ENCODE peak calls at places on chromosome 17, in five cellular contexts. E is ovary, S is fibroblast of lung, T is GM13976, I is NB4. A is an unnamed sample.
A peak's percentile ranks its signal among the peaks of the same experiment; 100 is the strongest.

GRCh38 chr17:2058521-2059124 is 3.7 kb downstream of the HIC1 start:
- DNase-seq in S (peak; percentile 67), T (peak; percentile 81), I (peak; percentile 83), E (peak; percentile 90), A (peak; percentile 81)

GRCh38 chr17:39769974-39770587 is 32.3 kb downstream of the GRB7 start:
- DNase-seq in I (no peak), T (no peak), S (peak; percentile 78), E (no peak), A (no peak)

GRCh38 chr17:78665952-78666920 is 89.0 kb upstream of the DNAH17 start:
- DNase-seq in I (peak; percentile 17), T (peak; percentile 59), S (no peak), E (peak; percentile 50), A (peak; percentile 66)

GRCh38 chr17:49557204-49558024 is 18.3 kb upstream of the NXPH3 start:
- DNase-seq in I (peak; percentile 72), S (peak; percentile 31), E (no peak), T (peak; percentile 68), A (no peak)

GRCh38 chr17:62725791-62726249 is 82.3 kb downstream of the MARCHF10 start:
- DNase-seq in E (no peak), T (no peak), S (peak; percentile 85), I (peak; percentile 32), A (no peak)

GRCh38 chr17:45060382-45060823 is 714 bp upstream of the NMT1 start:
- DNase-seq in S (no peak), E (no peak), T (no peak), I (no peak), A (no peak)

GRCh38 chr17:68097161-68097805 is 61.7 kb downstream of the KPNA2 start:
- DNase-seq in T (no peak), S (no peak), E (no peak), I (no peak), A (no peak)

GRCh38 chr17:4934173-4934979 is 2.3 kb downstream of the GP1BA start:
- DNase-seq in I (peak; percentile 82), S (peak; percentile 58), T (peak; percentile 58), E (no peak), A (peak; percentile 54)

GRCh38 chr17:151886-152859 is 14.8 kb downstream of the SCGB1C2 start:
- DNase-seq in T (no peak), S (peak; percentile 18), I (no peak), E (peak; percentile 13), A (peak; percentile 5)

GRCh38 chr17:11598274-11599221 is at the start of gene DNAH9:
- DNase-seq in E (peak; percentile 99), I (no peak), S (peak; percentile 35), T (no peak), A (no peak)

GRCh38 chr17:58303981-58304734 is 23.4 kb upstream of the MPO start:
- DNase-seq in I (peak; percentile 81), S (peak; percentile 17), E (no peak), T (peak; percentile 93), A (peak; percentile 68)

GRCh38 chr17:47287639-47288038 is 34.0 kb downstream of the ITGB3 start:
- DNase-seq in I (no peak), E (no peak), T (no peak), S (no peak), A (no peak)

GRCh38 chr17:73118139-73118538 is 25.7 kb upstream of the SLC39A11 start:
- DNase-seq in S (no peak), I (no peak), E (no peak), T (no peak), A (no peak)

GRCh38 chr17:21160401-21160800 is 33.6 kb downstream of the DHRS7B start:
- DNase-seq in T (no peak), I (no peak), S (no peak), E (no peak), A (no peak)

GRCh38 chr17:79732246-79732645 is 1.5 kb downstream of the ENPP7 start:
- DNase-seq in E (no peak), T (no peak), I (no peak), S (no peak), A (no peak)

GRCh38 chr17:3921853-3922319 is 5.6 kb upstream of the P2RX1 start:
- DNase-seq in T (no peak), S (peak; percentile 42), I (no peak), E (no peak), A (no peak)

GRCh38 chr17:74148901-74149596 is 54.4 kb upstream of the RPL38 start:
- DNase-seq in I (no peak), T (no peak), S (no peak), E (no peak), A (no peak)

GRCh38 chr17:50170662-50171370 is 5.0 kb downstream of the SGCA start:
- DNase-seq in I (peak; percentile 39), S (peak; percentile 57), E (no peak), T (peak; percentile 68), A (no peak)

GRCh38 chr17:31534223-31534888 is 142.9 kb downstream of the RAB11FIP4 start:
- DNase-seq in I (peak; percentile 27), T (no peak), E (no peak), S (peak; percentile 50), A (no peak)

GRCh38 chr17:35254107-35254802 is 11.4 kb downstream of the SLFN5 start:
- DNase-seq in E (no peak), T (no peak), S (peak; percentile 94), I (peak; percentile 63), A (peak; percentile 79)

GRCh38 chr17:56933151-56933745 is 19.4 kb upstream of the TRIM25 start:
- DNase-seq in E (no peak), I (no peak), S (no peak), T (no peak), A (no peak)

GRCh38 chr17:79464310-79465010 is 146.4 kb downstream of the RBFOX3 start:
- DNase-seq in I (no peak), S (no peak), E (no peak), T (no peak), A (no peak)

GRCh38 chr17:3033248-3033640 is 30.2 kb downstream of the OR1D5 start:
- DNase-seq in E (no peak), I (no peak), T (no peak), S (no peak), A (no peak)

GRCh38 chr17:58591455-58591854 is 77.0 kb upstream of the MTMR4 start:
- DNase-seq in T (no peak), I (no peak), E (no peak), S (no peak), A (no peak)

GRCh38 chr17:75364078-75364477 is 41.4 kb downstream of the GRB2 start:
- DNase-seq in S (peak; percentile 92), E (no peak), T (no peak), I (no peak), A (no peak)

GRCh38 chr17:39674702-39675389 is 6.6 kb downstream of the PNMT start:
- DNase-seq in T (no peak), E (peak; percentile 31), I (peak; percentile 98), S (no peak), A (no peak)

GRCh38 chr17:41678411-41678906 is 10.2 kb upstream of the EIF1 start:
- DNase-seq in T (no peak), E (no peak), S (peak; percentile 37), I (peak; percentile 63), A (no peak)

GRCh38 chr17:43483674-43484551 is at the start of gene DHX8:
- DNase-seq in E (peak; percentile 99), T (peak; percentile 94), S (peak; percentile 99), I (peak; percentile 96), A (peak; percentile 98)

GRCh38 chr17:27385626-27386025 is 70.6 kb upstream of the KSR1 start:
- DNase-seq in T (no peak), S (no peak), E (no peak), I (no peak), A (no peak)

GRCh38 chr17:27382025-27382424 is 74.2 kb upstream of the KSR1 start:
- DNase-seq in I (no peak), S (no peak), T (no peak), E (no peak), A (no peak)

GRCh38 chr17:27384721-27385120 is 71.5 kb upstream of the KSR1 start:
- DNase-seq in E (no peak), I (no peak), T (no peak), S (peak; percentile 53), A (no peak)

GRCh38 chr17:27386206-27387075 is 69.8 kb upstream of the KSR1 start:
- DNase-seq in E (no peak), I (no peak), S (no peak), T (no peak), A (no peak)

GRCh38 chr17:27384261-27384701 is 72.0 kb upstream of the KSR1 start:
- DNase-seq in E (no peak), I (no peak), S (peak; percentile 98), T (no peak), A (no peak)
- TF ChIP-seq CTCF in E (no peak), I (no peak), S (no peak), T (no peak), A (no peak)

DNA sequence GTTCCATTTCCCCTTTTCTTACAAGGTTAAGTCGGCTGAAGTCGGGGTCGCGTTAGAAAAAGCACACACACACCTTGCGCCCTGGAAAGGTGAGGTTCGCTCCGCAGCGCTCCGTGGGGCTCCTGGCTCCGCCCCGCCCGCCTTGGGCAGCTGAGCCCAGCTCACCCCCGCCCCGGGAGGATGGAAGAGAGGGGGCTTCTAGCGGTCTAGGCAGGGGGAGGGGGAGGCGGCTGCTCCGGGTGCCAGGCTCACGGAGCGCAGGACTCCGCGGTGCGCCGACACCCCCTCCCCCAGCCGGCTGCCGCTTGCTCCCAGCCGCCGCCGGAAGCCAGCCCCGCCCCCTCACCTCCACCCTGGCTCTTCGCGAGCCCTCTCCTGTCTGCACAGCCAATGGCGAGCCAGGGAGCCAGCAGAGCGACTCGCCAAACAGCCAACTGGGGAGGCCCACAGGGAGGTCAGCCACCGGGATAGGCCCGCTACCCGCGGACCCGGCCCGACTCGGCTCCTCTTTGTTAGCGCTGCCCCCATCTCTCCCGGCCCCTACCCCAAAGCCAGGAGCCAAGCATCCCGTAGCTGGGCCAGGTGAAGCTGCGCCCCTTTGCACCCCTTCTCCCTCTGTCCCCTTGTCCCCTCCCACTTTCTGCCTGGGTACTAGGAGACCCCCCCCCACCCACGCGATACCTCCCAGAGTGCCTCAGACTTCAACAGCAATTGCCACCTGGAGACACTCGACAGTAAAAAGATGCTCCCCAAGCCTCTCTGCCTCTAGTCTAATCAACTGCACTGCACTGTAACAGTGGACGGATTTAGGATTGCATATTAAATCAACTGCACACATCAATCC is 30.2 kb downstream of the FAM222B start:
- DNase-seq in I (peak; percentile 98), T (peak; percentile 100), E (peak; percentile 98), S (peak; percentile 97), A (peak; percentile 97)
- TF ChIP-seq CTCF in I (no peak), T (no peak), E (no peak), S (no peak), A (no peak)

DNA sequence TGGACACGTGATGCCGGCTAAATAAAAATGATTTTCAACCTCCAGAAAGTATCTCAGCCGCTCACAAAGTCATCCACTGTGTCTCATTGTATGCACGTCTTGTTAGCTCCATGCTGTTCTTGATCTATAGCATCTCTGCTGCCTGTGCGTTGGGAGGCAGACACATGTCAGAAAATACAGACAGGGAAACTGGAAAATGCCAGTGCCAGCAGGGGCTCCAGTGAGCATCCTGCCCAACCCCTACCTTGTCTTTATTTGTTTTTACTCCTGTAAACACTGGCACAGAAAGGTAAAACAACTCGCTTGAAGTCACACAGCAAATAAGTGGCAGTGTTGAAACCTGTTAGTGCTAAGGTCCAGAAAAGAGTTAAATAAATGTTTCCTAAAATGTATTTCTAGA is 208.1 kb upstream of the ASIC2 start:
- DNase-seq in I (no peak), S (no peak), T (no peak), E (no peak), A (no peak)
- TF ChIP-seq CTCF in I (no peak), S (no peak), T (no peak), E (no peak), A (no peak)

DNA sequence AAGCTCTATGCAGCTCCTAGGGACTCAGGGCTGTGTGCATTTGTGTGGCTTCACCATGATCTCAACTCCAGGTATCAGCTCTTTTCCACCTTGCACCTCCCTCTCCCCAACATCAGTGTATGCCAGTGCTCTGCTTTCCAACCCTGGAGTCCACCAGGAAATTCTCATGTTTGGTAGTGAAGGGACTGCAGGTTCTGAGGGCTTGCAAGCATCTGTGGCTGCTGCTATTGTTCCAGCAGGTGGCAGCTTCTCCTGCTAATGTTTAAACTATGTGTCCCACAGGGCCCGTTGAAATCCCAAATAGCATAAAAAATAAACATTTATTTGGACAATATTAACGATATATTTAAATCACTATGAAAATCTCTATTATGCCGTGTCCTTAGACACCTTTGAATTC is 82.0 kb downstream of the RGS9 start:
- DNase-seq in T (no peak), E (no peak), S (no peak), I (peak; percentile 18), A (no peak)
- TF ChIP-seq CTCF in T (peak; percentile 14), E (no peak), S (peak; percentile 22), I (peak; percentile 43), A (no peak)